ENCODE peak calls at places on chromosomes 16 and 17, in six cellular contexts. S is suprapubic skin, O is HCT116, T is GM23338, U is prostate gland, H is stomach. Q is an unnamed sample.

GRCh38 chr17:46795379-46795952 is 23.0 kb downstream of the WNT3 start:
- DNase-seq in S (no peak), O (peak; percentile 84), T (no peak), U (no peak), H (no peak), Q (no peak)

GRCh38 chr16:9012848-9013507 is 49.3 kb upstream of the USP7 start:
- DNase-seq in S (no peak), O (no peak), T (peak; percentile 92), U (no peak), H (no peak), Q (no peak)

GRCh38 chr17:29883497-29883896 is 46.5 kb downstream of the SSH2 start:
- DNase-seq in S (no peak), O (no peak), T (no peak), U (no peak), H (no peak), Q (no peak)

GRCh38 chr17:18025596-18026407 is 13.2 kb downstream of the ATPAF2 start:
- DNase-seq in S (no peak), O (no peak), T (no peak), U (no peak), H (no peak), Q (no peak)

GRCh38 chr16:87457724-87458423 is 35.0 kb downstream of the ZCCHC14 start:
- DNase-seq in S (no peak), O (peak; percentile 97), T (no peak), U (no peak), H (no peak), Q (no peak)

GRCh38 chr17:10674696-10675095 is 17.6 kb upstream of the MYH3 start:
- DNase-seq in S (no peak), O (no peak), T (no peak), U (no peak), H (no peak), Q (no peak)

GRCh38 chr16:88558457-88559442 is 11.5 kb upstream of the ZC3H18 start:
- DNase-seq in S (no peak), O (peak; percentile 64), T (peak; percentile 85), U (peak; percentile 23), H (peak; percentile 89), Q (no peak)

GRCh38 chr16:129075-129474 is 9.4 kb downstream of the NPRL3 start:
- DNase-seq in S (no peak), O (no peak), T (no peak), U (no peak), H (no peak), Q (no peak)

GRCh38 chr16:4663756-4664465 is 29.5 kb upstream of the NUDT16L1 start:
- DNase-seq in S (no peak), O (no peak), T (no peak), U (no peak), H (peak; percentile 45), Q (no peak)

GRCh38 chr17:49438439-49438861 is 23.8 kb upstream of the PHB1 start:
- DNase-seq in S (no peak), O (no peak), T (peak; percentile 32), U (no peak), H (no peak), Q (no peak)

GRCh38 chr16:58515871-58516767 is 802 bp downstream of the SETD6 start:
- DNase-seq in S (no peak), O (no peak), T (peak; percentile 70), U (no peak), H (peak; percentile 70), Q (peak; percentile 84)

GRCh38 chr16:67514382-67514828 is 14.2 kb upstream of the RIPOR1 start:
- DNase-seq in S (peak; percentile 90), O (peak; percentile 69), T (peak; percentile 90), U (peak; percentile 64), H (peak; percentile 86), Q (no peak)

GRCh38 chr17:17667947-17668346 is 13.3 kb upstream of the RAI1 start:
- DNase-seq in S (no peak), O (no peak), T (no peak), U (no peak), H (no peak), Q (no peak)

GRCh38 chr16:89697161-89697615 is 4.3 kb downstream of the SPATA2L start:
- DNase-seq in S (no peak), O (no peak), T (no peak), U (no peak), H (no peak), Q (no peak)

GRCh38 chr17:36743130-36743529 is 141.7 kb downstream of the MRM1 start:
- DNase-seq in S (no peak), O (no peak), T (peak; percentile 21), U (no peak), H (no peak), Q (no peak)

GRCh38 chr17:57714660-57715059 is 30.4 kb downstream of the CCDC182 start:
- DNase-seq in S (no peak), O (no peak), T (no peak), U (no peak), H (no peak), Q (no peak)

GRCh38 chr16:14196539-14196938 is 125.4 kb downstream of the MRTFB start:
- DNase-seq in S (no peak), O (no peak), T (no peak), U (no peak), H (no peak), Q (no peak)

GRCh38 chr17:28385037-28385797 is 13.7 kb downstream of the SARM1 start:
- DNase-seq in S (peak; percentile 44), O (no peak), T (peak; percentile 48), U (no peak), H (peak; percentile 64), Q (no peak)

DNA sequence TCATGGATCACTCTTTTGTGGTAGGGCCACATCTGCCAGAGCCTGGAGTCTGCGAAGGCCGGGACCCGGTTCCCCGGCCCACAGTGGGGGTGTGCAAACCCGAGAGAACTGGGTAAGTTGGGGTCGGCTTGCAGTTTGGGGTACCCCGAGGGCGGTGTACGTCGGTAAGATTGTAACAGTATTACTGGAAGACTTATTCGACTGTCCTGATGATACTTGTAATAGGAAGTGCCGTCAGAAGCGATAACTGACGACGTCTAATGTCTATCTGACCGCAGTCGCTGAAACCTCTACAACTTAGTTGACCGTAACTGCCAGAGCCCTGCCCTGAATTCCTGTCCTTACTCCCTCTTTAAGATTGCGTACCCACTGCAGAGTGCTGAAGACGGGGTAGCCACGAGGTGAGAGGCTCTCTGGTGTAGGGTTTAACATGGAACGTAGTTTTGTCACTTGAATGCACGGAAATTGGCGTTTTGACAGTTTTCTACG is 24.0 kb downstream of the TRPV2 start:
- DNase-seq in S (no peak), O (no peak), T (no peak), U (no peak), H (no peak), Q (no peak)
- TF ChIP-seq POLR2AphosphoS5 in S (no peak), O (no peak), T (no peak), U (no peak), H (no peak), Q (no peak)

DNA sequence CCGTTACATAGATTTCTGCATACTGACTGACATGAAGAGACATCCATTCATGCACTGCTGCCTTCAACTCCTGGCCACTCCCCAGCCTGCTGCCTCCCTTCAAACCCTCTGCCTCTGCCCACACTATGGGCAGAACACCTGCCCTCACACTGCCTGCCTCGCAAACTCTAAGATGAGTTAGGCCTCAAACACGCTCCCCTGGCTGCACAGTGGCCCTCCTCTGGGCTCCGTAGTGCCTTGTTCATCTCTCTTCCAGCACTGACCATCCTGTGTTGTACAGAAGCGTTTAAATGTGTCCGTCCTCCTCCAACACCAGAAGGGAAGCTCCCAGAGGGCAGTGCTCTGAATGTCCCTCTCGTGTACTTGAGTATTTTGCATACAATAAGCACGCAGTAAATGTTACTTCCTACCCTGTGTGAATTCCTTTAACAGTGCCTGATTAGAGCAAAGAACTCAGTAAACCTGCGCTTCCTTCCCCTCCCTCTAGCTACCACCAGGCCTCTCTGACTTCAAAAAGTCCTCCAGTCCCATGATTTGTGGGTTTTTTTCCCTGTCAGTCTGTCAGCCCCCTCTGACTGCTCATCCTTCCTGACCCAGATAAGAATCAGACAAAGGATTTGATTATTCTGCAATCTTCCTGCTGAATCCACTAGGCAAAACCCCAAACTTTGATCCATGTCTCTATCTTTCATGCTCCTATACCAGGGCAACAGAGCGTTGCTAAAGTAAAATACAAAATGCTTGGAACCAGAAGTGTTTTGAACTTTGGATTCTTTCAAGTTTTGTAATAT is 3.9 kb downstream of the DHX33 start:
- DNase-seq in S (no peak), O (no peak), T (no peak), U (no peak), H (no peak), Q (no peak)
- H3K27me3 ChIP-seq in S (no peaks in the 10 kb centered on the region), O (no peaks in the 10 kb centered on the region), T (no peaks in the 10 kb centered on the region), U (no peaks in the 10 kb centered on the region), H (no peaks in the 10 kb centered on the region), Q (no peaks in the 10 kb centered on the region)

GRCh38 chr17:80281516-80281915 is 20.9 kb downstream of the RNF213 start:
- DNase-seq in S (no peak), O (no peak), T (no peak), U (no peak), H (no peak), Q (no peak)

GRCh38 chr17:80279895-80280294 is 19.2 kb downstream of the RNF213 start:
- DNase-seq in S (no peak), O (no peak), T (no peak), U (no peak), H (no peak), Q (no peak)

GRCh38 chr17:80274317-80274716 is 13.7 kb downstream of the RNF213 start:
- DNase-seq in S (no peak), O (no peak), T (peak; percentile 31), U (no peak), H (no peak), Q (no peak)

GRCh38 chr17:80274871-80275449 is 14.3 kb downstream of the RNF213 start:
- DNase-seq in S (no peak), O (no peak), T (no peak), U (no peak), H (no peak), Q (no peak)

GRCh38 chr17:80277751-80278671 is 17.4 kb downstream of the RNF213 start:
- DNase-seq in S (no peak), O (no peak), T (no peak), U (peak; percentile 63), H (no peak), Q (no peak)
- TF ChIP-seq POLR2AphosphoS5 in S (no peak), O (no peak), T (no peak), U (no peak), H (no peak), Q (no peak)

GRCh38 chr17:16438173-16438556 is 22.8 kb downstream of the TRPV2 start:
- DNase-seq in S (no peak), O (no peak), T (no peak), U (no peak), H (no peak), Q (no peak)

GRCh38 chr17:16438557-16439302 is 23.4 kb downstream of the TRPV2 start:
- DNase-seq in S (peak; percentile 97), O (peak; percentile 99), T (peak; percentile 100), U (peak; percentile 94), H (peak; percentile 95), Q (peak; percentile 99)

GRCh38 chr17:16440814-16441629 is 25.7 kb downstream of the TRPV2 start:
- DNase-seq in S (no peak), O (no peak), T (no peak), U (no peak), H (no peak), Q (no peak)

GRCh38 chr17:16442141-16442540 is 26.8 kb downstream of the TRPV2 start:
- DNase-seq in S (no peak), O (no peak), T (peak; percentile 42), U (no peak), H (no peak), Q (no peak)

DNA sequence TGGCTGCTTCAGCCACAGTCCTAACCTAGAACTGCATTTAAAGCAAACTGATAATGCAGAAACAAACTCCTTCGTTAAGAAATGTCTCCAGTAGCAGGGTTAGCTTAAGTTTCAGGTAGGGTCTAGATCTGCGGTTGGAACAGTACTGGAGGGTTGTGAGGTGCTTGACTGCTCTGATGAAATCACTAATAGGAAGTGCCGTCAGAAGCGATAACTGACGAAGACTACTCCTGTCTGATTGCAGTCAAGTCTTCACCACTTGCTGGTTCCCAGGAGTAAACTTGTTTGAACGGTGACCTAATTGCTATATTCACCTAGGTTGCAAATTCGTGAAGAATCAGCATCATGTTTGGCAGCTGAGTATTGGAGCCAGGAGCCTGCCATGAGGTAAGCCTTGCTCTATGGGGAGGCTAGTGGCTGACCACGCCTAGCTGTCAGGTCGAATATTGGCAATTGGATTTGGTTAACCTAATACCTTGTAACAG is 24.5 kb downstream of the TRPV2 start:
- DNase-seq in S (no peak), O (no peak), T (no peak), U (no peak), H (no peak), Q (no peak)
- H3K27me3 ChIP-seq in S (no peaks in the 10 kb centered on the region), O (no peaks in the 10 kb centered on the region), T (no peaks in the 10 kb centered on the region), U (no peaks in the 10 kb centered on the region), H (no peaks in the 10 kb centered on the region), Q (no peaks in the 10 kb centered on the region)

Q was measured in vagina.